ENCODE peak calls at places on chromosomes 6 and 20, in six cellular contexts. A is adrenal gland, O is A549, B is breast epithelium, U is heart left ventricle, D is ovary. C is an unnamed sample.

GRCh38 chr20:3010985-3011723 is 32.3 kb upstream of the GNRH2 start:
- DNase-seq in D (no peak), O (no peak), A (no peak), B (no peak), U (no peak), C (no peak)

GRCh38 chr6:20755631-20756030 is 221.4 kb downstream of the CDKAL1 start:
- DNase-seq in D (no peak), B (no peak), U (no peak), O (no peak), A (no peak), C (no peak)

GRCh38 chr20:59064214-59064722 is 21.7 kb upstream of the PRELID3B start:
- DNase-seq in A (no peak), D (no peak), O (no peak), U (no peak), B (no peak), C (no peak)

GRCh38 chr20:51312480-51312783 is 230.1 kb downstream of the NFATC2 start:
- DNase-seq in O (no peak), B (no peak), A (no peak), U (no peak), D (no peak), C (no peak)

GRCh38 chr6:28695671-28696537 is 170.2 kb downstream of the GPX5 start:
- DNase-seq in D (no peak), A (no peak), B (no peak), U (no peak), O (peak), C (no peak)

GRCh38 chr20:58138395-58138794 is 90.1 kb downstream of the ANKRD60 start:
- DNase-seq in D (no peak), U (no peak), B (peak), A (no peak), O (no peak), C (no peak)

GRCh38 chr6:82015043-82015442 is 232.5 kb downstream of the IBTK start:
- DNase-seq in O (no peak), D (no peak), A (no peak), B (no peak), U (no peak), C (no peak)

GRCh38 chr20:11170565-11170964 is 496.8 kb upstream of the JAG1 start:
- DNase-seq in B (no peak), A (no peak), U (no peak), D (no peak), O (no peak), C (no peak)

GRCh38 chr6:14664616-14665315 is 547.2 kb downstream of the CD83 start:
- DNase-seq in O (no peak), D (no peak), A (no peak), U (no peak), B (no peak), C (no peak)

GRCh38 chr6:13766201-13766634 is 48.1 kb downstream of the MCUR1 start:
- DNase-seq in U (no peak), B (no peak), O (no peak), A (no peak), D (no peak), C (no peak)

DNA sequence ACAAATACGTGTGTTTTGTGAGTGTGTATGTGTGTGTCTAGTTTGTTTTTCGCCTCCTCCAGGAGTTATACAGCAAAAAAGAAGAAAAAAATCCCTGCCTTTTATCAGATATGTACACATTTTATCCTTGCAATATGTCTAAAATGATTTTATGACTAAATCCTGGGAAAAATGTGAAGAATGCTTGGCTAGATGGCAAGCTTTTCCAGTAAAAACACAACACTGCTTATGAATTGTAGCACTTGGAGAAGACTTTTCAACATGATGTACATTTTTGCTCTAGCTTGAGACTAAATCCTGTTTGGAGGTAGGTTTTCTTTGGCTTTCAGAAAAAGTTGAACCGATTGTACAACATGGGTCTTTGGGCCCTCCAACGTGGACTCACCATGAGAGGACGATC is 160.2 kb downstream of the GMPR start:
- DNase-seq in B (no peak), D (no peak), U (no peak), O (no peak), A (no peak), C (no peak)
- H3K27ac ChIP-seq in B (no peak), D (no peak), U (peak), O (no peak), A (no peak), C (no peak)

DNA sequence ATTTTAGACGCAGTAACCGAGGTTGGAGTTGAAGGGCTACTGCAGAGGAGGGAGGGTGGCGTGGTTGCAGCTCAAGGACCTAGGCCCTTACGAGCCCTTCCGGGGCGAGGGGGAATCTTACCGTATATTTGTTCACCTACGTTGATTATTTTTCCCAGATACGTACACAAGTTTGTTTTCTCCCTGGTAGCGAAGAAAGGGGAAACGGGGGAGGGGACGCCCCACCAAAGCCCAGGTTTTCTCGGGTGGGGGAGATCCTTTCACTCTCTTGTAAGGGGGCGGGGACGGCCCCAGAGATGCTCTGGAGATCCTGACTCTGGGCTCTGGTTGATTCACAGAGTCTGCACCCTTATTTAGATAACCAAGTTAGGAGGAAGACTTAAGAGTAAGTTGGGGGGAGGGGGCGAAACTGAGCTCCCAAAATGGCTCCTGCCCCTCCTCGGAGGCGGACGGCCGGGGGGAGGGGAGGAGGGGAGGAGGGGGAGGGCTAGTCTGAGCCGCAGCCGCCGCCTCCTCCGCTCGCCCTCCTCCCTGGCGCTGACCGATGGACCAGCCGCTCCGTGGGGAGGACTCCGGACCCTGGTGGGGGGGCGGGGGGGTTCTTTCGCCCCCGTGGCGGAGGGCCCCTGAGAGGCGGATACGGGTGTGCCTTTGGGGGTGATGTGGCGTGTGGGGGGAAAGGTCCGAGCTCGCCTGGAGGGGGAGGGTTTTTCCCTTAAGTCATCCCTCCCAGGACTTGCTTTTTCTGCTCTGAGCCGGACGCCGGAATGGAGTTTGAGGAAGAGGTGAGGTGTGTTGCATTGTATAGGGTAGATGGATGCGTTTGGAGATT is 2.2 kb downstream of the BRD2 start:
- DNase-seq in O (peak), A (peak), D (peak), B (peak), U (peak), C (peak)
- TF ChIP-seq CTCF in O (no peak), A (no peak), D (no peak), B (no peak), U (no peak), C (no peak)

GRCh38 chr6:143695106-143696059 is 17.6 kb downstream of the PHACTR2 start:
- DNase-seq in D (no peak), U (no peak), B (no peak), A (no peak), O (no peak), C (no peak)
- H3K27ac ChIP-seq in D (no peak), U (peak), B (peak), A (no peak), O (no peak), C (no peak)

GRCh38 chr6:227074-227782 is 65.1 kb upstream of the DUSP22 start:
- DNase-seq in A (no peak), D (no peak), U (no peak), B (peak), O (no peak), C (peak)
- TF ChIP-seq CTCF in A (no peak), D (no peak), U (peak), B (no peak), O (no peak), C (peak)

DNA sequence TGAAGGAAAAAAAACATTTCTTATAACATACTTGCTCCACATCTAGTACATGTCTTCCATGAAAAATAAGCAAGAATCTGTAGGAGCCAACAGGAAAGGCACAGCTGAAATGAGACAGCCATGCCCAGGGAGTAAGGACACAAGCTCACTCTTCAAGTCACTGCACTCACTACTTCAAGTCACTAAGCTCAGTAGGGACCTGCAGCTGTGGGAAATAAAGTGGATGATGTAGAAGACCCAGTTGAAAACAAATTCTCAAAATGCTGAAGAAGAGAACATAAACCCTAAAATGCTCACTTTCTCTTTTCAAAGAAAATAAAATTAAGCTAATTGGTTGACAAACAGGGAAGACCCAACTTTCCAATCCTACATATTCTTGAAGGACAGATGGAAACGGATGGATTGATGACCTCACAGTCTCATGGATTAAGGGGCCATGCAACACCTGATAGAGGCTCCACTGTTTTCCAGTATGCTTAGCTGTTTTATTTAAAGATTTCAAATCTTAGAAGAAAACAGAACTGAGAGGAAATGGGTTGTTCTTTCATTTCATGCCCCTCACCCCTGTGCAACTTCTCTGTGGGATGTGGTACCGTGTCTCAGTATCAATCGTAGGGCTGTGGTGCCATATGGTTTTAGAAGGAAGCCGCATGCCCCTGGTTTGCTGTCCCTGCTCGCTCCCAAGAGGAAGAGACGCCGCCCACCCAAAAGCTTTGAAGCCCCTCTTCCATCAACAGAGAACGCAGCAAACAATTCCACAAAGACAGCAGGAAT is 133.3 kb downstream of the WDR27 start:
- DNase-seq in D (no peak), U (no peak), O (no peak), A (no peak), B (no peak), C (no peak)
- H3K27ac ChIP-seq in D (no peak), U (no peak), O (no peak), A (no peak), B (no peak), C (no peak)

GRCh38 chr6:71444222-71444621 is 155.6 kb downstream of the OGFRL1 start:
- DNase-seq in D (no peak), O (peak), B (no peak), A (no peak), U (no peak), C (no peak)
- TF ChIP-seq CTCF in D (no peak), O (peak), B (no peak), A (peak), U (peak), C (peak)

GRCh38 chr6:159390384-159390783 is 221.2 kb downstream of the FNDC1 start:
- DNase-seq in O (no peak), D (no peak), U (no peak), A (no peak), B (no peak), C (no peak)
- H3K27ac ChIP-seq in O (no peak), D (no peak), U (no peak), A (no peak), B (no peak), C (no peak)

GRCh38 chr20:14336667-14337066 is 745 bp downstream of the FLRT3 start:
- DNase-seq in U (no peak), O (peak), A (no peak), D (no peak), B (no peak), C (no peak)
- TF ChIP-seq CTCF in U (no peak), O (peak), A (no peak), D (no peak), B (no peak), C (no peak)

GRCh38 chr20:5122861-5123260 is 3.1 kb upstream of the PCNA start:
- DNase-seq in U (no peak), B (no peak), A (no peak), D (no peak), O (no peak), C (no peak)
- H3K27ac ChIP-seq in U (no peak), B (no peak), A (no peak), D (no peak), O (no peak), C (peak)

DNA sequence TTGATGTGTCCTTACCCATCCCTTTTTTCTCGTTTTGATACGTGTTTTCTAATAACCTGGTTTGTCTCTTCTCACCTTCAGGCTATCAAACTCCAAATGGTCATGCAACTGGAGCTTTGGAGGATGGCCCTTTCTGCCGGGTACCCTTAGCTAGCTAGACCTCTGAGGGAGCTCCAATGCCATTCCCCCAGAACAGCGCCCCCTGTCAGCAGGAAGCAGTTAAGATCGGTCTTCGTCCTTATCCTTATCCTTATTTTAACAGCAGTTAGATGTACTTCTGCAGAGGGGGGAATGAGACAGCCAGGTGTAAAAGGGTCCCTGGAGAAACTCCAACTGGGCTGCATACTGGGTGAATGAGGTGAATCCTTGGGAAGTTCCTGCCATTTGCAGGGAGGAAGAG is 37.2 kb downstream of the SEL1L2 start:
- DNase-seq in U (no peak), A (no peak), B (no peak), O (peak), D (no peak), C (no peak)
- TF ChIP-seq CTCF in U (no peak), A (no peak), B (no peak), O (no peak), D (no peak), C (no peak)

C was measured in dorsolateral prefrontal cortex.